ENCODE peak calls at places on chromosomes 2 and 18, in four cellular contexts. One of them, this sample, is unnamed.

GRCh38 chr2:85342156-85342555 is 12.2 kb downstream of the RETSAT start:
- DNase-seq in fibroblast of lung: no peak
- DNase-seq in ovary: no peak
- DNase-seq in fibroblast of mammary gland: no peak
- DNase-seq in this sample: no peak

GRCh38 chr18:79664525-79665125 is 15.0 kb upstream of the CTDP1 start:
- DNase-seq in fibroblast of lung: peak
- DNase-seq in ovary: no peak
- DNase-seq in fibroblast of mammary gland: peak
- DNase-seq in this sample: no peak

GRCh38 chr2:112795720-112796119 is 11.4 kb upstream of the IL1A start:
- DNase-seq in fibroblast of lung: no peak
- DNase-seq in ovary: no peak
- DNase-seq in fibroblast of mammary gland: no peak
- DNase-seq in this sample: no peak

GRCh38 chr2:233482616-233483015 is 84.0 kb downstream of the USP40 start:
- DNase-seq in fibroblast of lung: no peak
- DNase-seq in ovary: no peak
- DNase-seq in fibroblast of mammary gland: no peak
- DNase-seq in this sample: no peak

GRCh38 chr18:79549638-79550000 is 130.0 kb upstream of the CTDP1 start:
- DNase-seq in fibroblast of lung: no peak
- DNase-seq in ovary: peak
- DNase-seq in fibroblast of mammary gland: no peak
- DNase-seq in this sample: no peak

GRCh38 chr2:54503192-54503591 is 47.1 kb downstream of the SPTBN1 start:
- DNase-seq in fibroblast of lung: no peak
- DNase-seq in ovary: no peak
- DNase-seq in fibroblast of mammary gland: peak
- DNase-seq in this sample: no peak

GRCh38 chr18:21865043-21865442 is 124.5 kb downstream of the MIB1 start:
- DNase-seq in fibroblast of lung: peak
- DNase-seq in ovary: no peak
- DNase-seq in fibroblast of mammary gland: no peak
- DNase-seq in this sample: no peak

GRCh38 chr2:172094319-172095145 is 8.2 kb downstream of the DLX2 start:
- DNase-seq in fibroblast of lung: no peak
- DNase-seq in ovary: peak
- DNase-seq in fibroblast of mammary gland: no peak
- DNase-seq in this sample: no peak

GRCh38 chr2:41727152-41727551 is 320.7 kb upstream of the PKDCC start:
- DNase-seq in fibroblast of lung: no peak
- DNase-seq in ovary: no peak
- DNase-seq in fibroblast of mammary gland: no peak
- DNase-seq in this sample: no peak

GRCh38 chr2:129484999-129485398 is 494.5 kb upstream of the RAB6C start:
- DNase-seq in fibroblast of lung: no peak
- DNase-seq in ovary: no peak
- DNase-seq in fibroblast of mammary gland: no peak
- DNase-seq in this sample: no peak

GRCh38 chr2:10326707-10327594 is 24.2 kb downstream of the HPCAL1 start:
- DNase-seq in fibroblast of lung: no peak
- DNase-seq in ovary: no peak
- DNase-seq in fibroblast of mammary gland: no peak
- DNase-seq in this sample: no peak

GRCh38 chr2:144412727-144413126 is 107.2 kb downstream of the ZEB2 start:
- DNase-seq in fibroblast of lung: no peak
- DNase-seq in ovary: no peak
- DNase-seq in fibroblast of mammary gland: peak
- DNase-seq in this sample: no peak

GRCh38 chr2:219629976-219630695 is 2.7 kb downstream of the SLC4A3 start:
- DNase-seq in fibroblast of lung: no peak
- DNase-seq in ovary: peak
- DNase-seq in fibroblast of mammary gland: no peak
- DNase-seq in this sample: no peak

GRCh38 chr2:191539068-191539467 is 138.9 kb upstream of the NABP1 start:
- DNase-seq in fibroblast of lung: peak
- DNase-seq in ovary: no peak
- DNase-seq in fibroblast of mammary gland: peak
- DNase-seq in this sample: no peak

GRCh38 chr2:179825494-179825893 is 35.9 kb downstream of the ZNF385B start:
- DNase-seq in fibroblast of lung: peak
- DNase-seq in ovary: no peak
- DNase-seq in fibroblast of mammary gland: peak
- DNase-seq in this sample: no peak

GRCh38 chr18:36534154-36534688 is 236.7 kb downstream of the FHOD3 start:
- DNase-seq in fibroblast of lung: peak
- DNase-seq in ovary: no peak
- DNase-seq in fibroblast of mammary gland: no peak
- DNase-seq in this sample: peak

GRCh38 chr2:80288576-80288975 is 16.0 kb downstream of the LRRTM1 start:
- DNase-seq in fibroblast of lung: no peak
- DNase-seq in ovary: no peak
- DNase-seq in fibroblast of mammary gland: peak
- DNase-seq in this sample: no peak
- TF ChIP-seq CTCF in fibroblast of lung: peak
- TF ChIP-seq CTCF in ovary: no peak
- TF ChIP-seq CTCF in fibroblast of mammary gland: no peak
- TF ChIP-seq CTCF in this sample: no peak

GRCh38 chr2:206023183-206023582 is 62.8 kb downstream of the INO80D start:
- DNase-seq in fibroblast of lung: no peak
- DNase-seq in ovary: no peak
- DNase-seq in fibroblast of mammary gland: no peak
- DNase-seq in this sample: no peak
- TF ChIP-seq CTCF in fibroblast of lung: no peak
- TF ChIP-seq CTCF in ovary: no peak
- TF ChIP-seq CTCF in fibroblast of mammary gland: no peak
- TF ChIP-seq CTCF in this sample: no peak

GRCh38 chr18:46212398-46212797 is 108.2 kb downstream of the HAUS1 start:
- DNase-seq in fibroblast of lung: no peak
- DNase-seq in ovary: no peak
- DNase-seq in fibroblast of mammary gland: no peak
- DNase-seq in this sample: no peak

GRCh38 chr18:46215902-46216723 is 111.9 kb downstream of the HAUS1 start:
- DNase-seq in fibroblast of lung: no peak
- DNase-seq in ovary: no peak
- DNase-seq in fibroblast of mammary gland: no peak
- DNase-seq in this sample: no peak

GRCh38 chr18:46211816-46212215 is 107.6 kb downstream of the HAUS1 start:
- DNase-seq in fibroblast of lung: peak
- DNase-seq in ovary: no peak
- DNase-seq in fibroblast of mammary gland: peak
- DNase-seq in this sample: no peak

GRCh38 chr18:46214435-46214834 is 110.2 kb downstream of the HAUS1 start:
- DNase-seq in fibroblast of lung: no peak
- DNase-seq in ovary: no peak
- DNase-seq in fibroblast of mammary gland: no peak
- DNase-seq in this sample: no peak

GRCh38 chr18:46213295-46213694 is 109.1 kb downstream of the HAUS1 start:
- DNase-seq in fibroblast of lung: no peak
- DNase-seq in ovary: no peak
- DNase-seq in fibroblast of mammary gland: peak
- DNase-seq in this sample: no peak
- TF ChIP-seq CTCF in fibroblast of lung: peak
- TF ChIP-seq CTCF in ovary: no peak
- TF ChIP-seq CTCF in fibroblast of mammary gland: peak
- TF ChIP-seq CTCF in this sample: peak

DNA sequence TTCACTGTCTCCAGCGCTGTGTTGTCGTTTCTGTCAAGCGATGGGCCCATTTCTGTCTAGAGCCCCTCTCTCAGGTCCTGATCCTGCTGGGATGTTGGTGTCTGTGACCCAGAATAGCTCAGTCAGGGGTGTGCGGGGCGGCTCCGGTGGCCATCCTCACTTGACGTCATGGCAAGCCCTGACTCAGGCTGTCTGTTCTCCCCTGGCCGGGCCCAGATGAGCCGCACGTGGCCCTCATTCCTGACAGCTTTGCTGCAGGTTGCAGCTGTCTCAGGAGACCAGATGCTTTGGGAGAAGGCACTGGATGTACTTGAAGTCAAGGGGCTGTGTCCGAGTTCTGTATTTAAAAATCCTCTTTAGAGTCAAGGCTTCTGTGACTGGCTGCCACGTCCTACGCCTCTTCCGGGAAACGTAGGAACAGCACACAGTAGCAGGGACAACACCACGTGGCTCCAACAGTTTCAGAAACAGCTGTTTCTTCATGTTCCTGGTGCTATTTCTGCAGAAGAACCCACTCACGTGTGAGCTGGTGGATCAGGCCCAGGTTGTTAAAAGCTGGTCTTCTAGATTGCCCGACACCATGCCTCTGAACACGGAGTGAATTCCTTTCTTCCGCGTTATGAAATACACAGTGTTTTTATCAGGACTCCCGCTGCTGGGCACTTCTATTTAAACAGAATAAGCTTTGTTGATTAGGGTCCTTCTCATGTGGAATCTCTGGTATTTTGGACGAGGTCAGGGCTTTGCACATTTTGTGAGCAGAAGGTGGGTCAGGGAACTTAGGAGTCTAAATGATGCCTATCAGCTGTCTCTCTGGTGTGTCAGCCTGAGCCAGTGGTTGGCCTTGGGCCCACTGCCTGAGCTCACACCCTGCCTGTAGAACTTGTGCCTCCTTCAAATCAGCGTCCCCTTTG is 28.3 kb upstream of the NTSR2 start:
- DNase-seq in fibroblast of lung: peak
- DNase-seq in ovary: peak
- DNase-seq in fibroblast of mammary gland: peak
- DNase-seq in this sample: peak
- TF ChIP-seq CTCF in fibroblast of lung: no peak
- TF ChIP-seq CTCF in ovary: peak
- TF ChIP-seq CTCF in fibroblast of mammary gland: peak
- TF ChIP-seq CTCF in this sample: no peak

GRCh38 chr2:99201959-99202678 is 21.1 kb downstream of the MRPL30 start:
- DNase-seq in fibroblast of lung: no peak
- DNase-seq in ovary: no peak
- DNase-seq in fibroblast of mammary gland: no peak
- DNase-seq in this sample: no peak
- TF ChIP-seq CTCF in fibroblast of lung: peak
- TF ChIP-seq CTCF in ovary: no peak
- TF ChIP-seq CTCF in fibroblast of mammary gland: peak
- TF ChIP-seq CTCF in this sample: no peak

DNA sequence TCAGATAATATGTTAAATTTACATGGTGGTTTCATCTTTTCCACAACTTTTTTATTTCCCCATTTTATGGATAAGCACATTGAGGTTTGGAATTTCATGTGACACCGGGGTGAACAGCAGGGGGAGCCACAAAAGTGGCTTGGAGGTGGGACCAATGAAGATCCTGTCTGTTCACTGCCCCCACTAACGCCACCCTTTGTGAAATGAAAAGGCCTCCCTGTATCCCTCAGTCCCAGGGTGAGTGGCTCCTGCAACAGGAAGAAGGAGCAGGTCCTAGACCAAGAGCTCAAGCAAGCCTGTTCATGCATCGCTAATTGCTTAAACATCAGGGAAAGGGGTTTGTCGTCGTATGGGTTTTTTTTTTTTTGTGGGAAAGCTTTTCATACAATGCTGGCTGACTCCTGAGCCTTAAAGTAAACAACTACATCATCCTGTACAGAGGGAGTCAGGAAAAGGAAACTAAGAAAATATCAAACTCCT is 267.8 kb upstream of the EPAS1 start:
- DNase-seq in fibroblast of lung: peak
- DNase-seq in ovary: no peak
- DNase-seq in fibroblast of mammary gland: peak
- DNase-seq in this sample: no peak
- TF ChIP-seq CTCF in fibroblast of lung: peak
- TF ChIP-seq CTCF in ovary: no peak
- TF ChIP-seq CTCF in fibroblast of mammary gland: peak
- TF ChIP-seq CTCF in this sample: no peak

DNA sequence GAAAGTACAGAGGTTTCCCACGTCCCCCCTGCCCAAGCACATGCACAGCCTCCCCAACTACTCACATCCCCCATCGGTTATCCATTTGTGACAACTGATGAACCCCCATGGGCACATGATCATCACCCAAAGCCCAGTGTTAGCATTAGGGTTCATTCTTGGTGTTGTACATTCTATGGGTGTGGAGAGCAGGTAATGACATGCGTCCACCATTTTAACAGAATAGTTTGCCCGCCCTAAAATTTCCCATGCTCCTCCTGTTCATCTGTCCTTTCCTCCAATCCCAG is 74.3 kb downstream of the LONRF2 start:
- DNase-seq in fibroblast of lung: no peak
- DNase-seq in ovary: no peak
- DNase-seq in fibroblast of mammary gland: no peak
- DNase-seq in this sample: peak
- TF ChIP-seq CTCF in fibroblast of lung: no peak
- TF ChIP-seq CTCF in ovary: no peak
- TF ChIP-seq CTCF in fibroblast of mammary gland: no peak
- TF ChIP-seq CTCF in this sample: no peak

GRCh38 chr18:28359177-28359576 is 182.2 kb upstream of the CDH2 start:
- DNase-seq in fibroblast of lung: no peak
- DNase-seq in ovary: no peak
- DNase-seq in fibroblast of mammary gland: no peak
- DNase-seq in this sample: no peak

DNA sequence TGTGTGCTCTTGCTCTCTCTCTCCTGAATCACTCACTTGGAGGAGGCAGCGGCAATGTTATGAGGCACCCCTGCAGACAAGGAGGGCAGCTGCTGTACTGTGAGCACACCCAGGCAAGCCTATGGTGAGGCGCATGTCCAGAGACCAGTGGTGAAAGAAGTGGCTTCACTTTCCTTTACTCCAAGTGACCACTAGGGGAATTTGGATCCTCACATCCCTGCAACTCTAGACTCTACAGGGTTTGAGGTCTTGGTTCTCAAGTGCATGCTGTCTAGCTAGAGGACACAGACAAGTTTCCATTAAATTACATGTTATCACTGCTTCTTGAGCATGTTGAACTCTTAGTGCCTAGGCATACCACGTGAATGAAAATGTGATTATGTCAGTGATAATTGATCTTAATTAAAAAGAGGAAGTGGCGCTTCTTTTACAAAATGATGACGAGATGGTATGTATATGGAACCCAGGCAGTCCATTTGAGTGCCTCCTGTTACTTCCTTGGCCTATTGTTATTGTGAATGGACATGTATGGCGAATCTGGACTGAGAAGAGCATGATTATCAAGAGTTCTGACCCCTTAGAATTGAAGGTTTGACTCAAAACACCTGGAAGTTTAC is 181.0 kb upstream of the CDH2 start:
- DNase-seq in fibroblast of lung: no peak
- DNase-seq in ovary: no peak
- DNase-seq in fibroblast of mammary gland: no peak
- DNase-seq in this sample: no peak
- TF ChIP-seq CTCF in fibroblast of lung: no peak
- TF ChIP-seq CTCF in ovary: no peak
- TF ChIP-seq CTCF in fibroblast of mammary gland: peak
- TF ChIP-seq CTCF in this sample: no peak